ENCODE peak calls at places on chromosome 18, in seven cellular contexts. One of them, this sample, is unnamed.

GRCh38 chr18:74497308-74497640 is 1.1 kb downstream of the CNDP2 start:
- DNase-seq in cardiac muscle cell: no peak
- DNase-seq in spleen: no peak
- DNase-seq in ovary: no peak
- DNase-seq in CD4-positive, CD25-positive, alpha-beta regulatory T cell: peak; percentile 59
- DNase-seq in GM23248: peak; percentile 12
- DNase-seq in heart left ventricle: no peak
- DNase-seq in this sample: no peak

GRCh38 chr18:76380791-76381405 is 114.1 kb downstream of the ZNF516 start:
- DNase-seq in cardiac muscle cell: peak; percentile 57
- DNase-seq in spleen: peak; percentile 69
- DNase-seq in ovary: peak; percentile 61
- DNase-seq in CD4-positive, CD25-positive, alpha-beta regulatory T cell: no peak
- DNase-seq in GM23248: peak; percentile 40
- DNase-seq in heart left ventricle: no peak
- DNase-seq in this sample: no peak

GRCh38 chr18:6747646-6748045 is 18.1 kb downstream of the ARHGAP28 start:
- DNase-seq in cardiac muscle cell: no peak
- DNase-seq in spleen: no peak
- DNase-seq in ovary: no peak
- DNase-seq in CD4-positive, CD25-positive, alpha-beta regulatory T cell: no peak
- DNase-seq in GM23248: peak; percentile 77
- DNase-seq in heart left ventricle: no peak
- DNase-seq in this sample: no peak

GRCh38 chr18:38420611-38421010 is 855.0 kb upstream of the CELF4 start:
- DNase-seq in cardiac muscle cell: no peak
- DNase-seq in spleen: no peak
- DNase-seq in ovary: no peak
- DNase-seq in CD4-positive, CD25-positive, alpha-beta regulatory T cell: no peak
- DNase-seq in GM23248: no peak
- DNase-seq in heart left ventricle: no peak
- DNase-seq in this sample: no peak

GRCh38 chr18:62183578-62184195 is 3.2 kb downstream of the PIGN start:
- DNase-seq in cardiac muscle cell: peak; percentile 60
- DNase-seq in spleen: no peak
- DNase-seq in ovary: no peak
- DNase-seq in CD4-positive, CD25-positive, alpha-beta regulatory T cell: peak; percentile 82
- DNase-seq in GM23248: peak; percentile 67
- DNase-seq in heart left ventricle: no peak
- DNase-seq in this sample: no peak

GRCh38 chr18:63617049-63617995 is 26.7 kb downstream of the SERPINB4 start:
- DNase-seq in cardiac muscle cell: no peak
- DNase-seq in spleen: no peak
- DNase-seq in ovary: no peak
- DNase-seq in CD4-positive, CD25-positive, alpha-beta regulatory T cell: no peak
- DNase-seq in GM23248: no peak
- DNase-seq in heart left ventricle: no peak
- DNase-seq in this sample: no peak

GRCh38 chr18:58117685-58118403 is 73.8 kb downstream of the NEDD4L start:
- DNase-seq in cardiac muscle cell: peak; percentile 15
- DNase-seq in spleen: no peak
- DNase-seq in ovary: peak; percentile 42
- DNase-seq in CD4-positive, CD25-positive, alpha-beta regulatory T cell: no peak
- DNase-seq in GM23248: peak; percentile 76
- DNase-seq in heart left ventricle: no peak
- DNase-seq in this sample: no peak

GRCh38 chr18:58784601-58785137 is 80.0 kb upstream of the ZNF532 start:
- DNase-seq in cardiac muscle cell: no peak
- DNase-seq in spleen: no peak
- DNase-seq in ovary: peak; percentile 24
- DNase-seq in CD4-positive, CD25-positive, alpha-beta regulatory T cell: no peak
- DNase-seq in GM23248: no peak
- DNase-seq in heart left ventricle: peak; percentile 33
- DNase-seq in this sample: no peak

GRCh38 chr18:7370375-7370774 is 139.5 kb downstream of the LRRC30 start:
- DNase-seq in cardiac muscle cell: no peak
- DNase-seq in spleen: no peak
- DNase-seq in ovary: no peak
- DNase-seq in CD4-positive, CD25-positive, alpha-beta regulatory T cell: no peak
- DNase-seq in GM23248: no peak
- DNase-seq in heart left ventricle: peak; percentile 60
- DNase-seq in this sample: no peak

GRCh38 chr18:62525611-62526010 is 2.8 kb downstream of the ZCCHC2 start:
- DNase-seq in cardiac muscle cell: no peak
- DNase-seq in spleen: no peak
- DNase-seq in ovary: no peak
- DNase-seq in CD4-positive, CD25-positive, alpha-beta regulatory T cell: peak; percentile 37
- DNase-seq in GM23248: no peak
- DNase-seq in heart left ventricle: no peak
- DNase-seq in this sample: no peak

GRCh38 chr18:9065864-9066263 is 36.6 kb upstream of the NDUFV2 start:
- DNase-seq in cardiac muscle cell: no peak
- DNase-seq in spleen: no peak
- DNase-seq in ovary: no peak
- DNase-seq in CD4-positive, CD25-positive, alpha-beta regulatory T cell: no peak
- DNase-seq in GM23248: no peak
- DNase-seq in heart left ventricle: no peak
- DNase-seq in this sample: no peak

GRCh38 chr18:52764271-52764670 is 424.3 kb downstream of the DCC start:
- DNase-seq in cardiac muscle cell: no peak
- DNase-seq in spleen: no peak
- DNase-seq in ovary: no peak
- DNase-seq in CD4-positive, CD25-positive, alpha-beta regulatory T cell: no peak
- DNase-seq in GM23248: no peak
- DNase-seq in heart left ventricle: no peak
- DNase-seq in this sample: no peak

DNA sequence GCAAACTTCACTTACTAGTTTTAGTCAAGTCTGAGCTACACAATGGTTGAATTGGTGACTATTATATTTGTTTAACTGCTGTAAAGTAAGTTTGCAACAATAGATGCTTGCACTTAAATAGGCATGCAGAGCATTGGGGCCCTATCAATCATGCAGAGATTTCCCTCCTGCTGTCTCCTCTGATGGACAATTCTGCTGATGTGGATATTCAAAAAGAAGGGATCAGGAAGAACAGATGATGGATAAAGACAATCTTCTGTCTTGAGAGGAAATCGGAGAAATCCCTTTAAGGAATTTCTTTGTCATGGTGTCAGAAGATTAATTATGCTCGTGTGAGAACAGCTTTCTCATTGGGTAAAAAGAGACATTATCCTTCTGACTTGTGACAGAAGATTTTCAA is 89.1 kb downstream of the GREB1L start:
- DNase-seq in cardiac muscle cell: no peak
- DNase-seq in spleen: no peak
- DNase-seq in ovary: no peak
- DNase-seq in CD4-positive, CD25-positive, alpha-beta regulatory T cell: no peak
- DNase-seq in GM23248: no peak
- DNase-seq in heart left ventricle: no peak
- DNase-seq in this sample: no peak
- H3K27ac ChIP-seq in cardiac muscle cell: no peak overlapping the region
- H3K27ac ChIP-seq in spleen: no peak overlapping the region
- H3K27ac ChIP-seq in ovary: no peak overlapping the region
- H3K27ac ChIP-seq in CD4-positive, CD25-positive, alpha-beta regulatory T cell: no peak overlapping the region
- H3K27ac ChIP-seq in GM23248: peak overlapping the region; percentile 38
- H3K27ac ChIP-seq in heart left ventricle: no peak overlapping the region
- H3K27ac ChIP-seq in this sample: no peak overlapping the region

DNA sequence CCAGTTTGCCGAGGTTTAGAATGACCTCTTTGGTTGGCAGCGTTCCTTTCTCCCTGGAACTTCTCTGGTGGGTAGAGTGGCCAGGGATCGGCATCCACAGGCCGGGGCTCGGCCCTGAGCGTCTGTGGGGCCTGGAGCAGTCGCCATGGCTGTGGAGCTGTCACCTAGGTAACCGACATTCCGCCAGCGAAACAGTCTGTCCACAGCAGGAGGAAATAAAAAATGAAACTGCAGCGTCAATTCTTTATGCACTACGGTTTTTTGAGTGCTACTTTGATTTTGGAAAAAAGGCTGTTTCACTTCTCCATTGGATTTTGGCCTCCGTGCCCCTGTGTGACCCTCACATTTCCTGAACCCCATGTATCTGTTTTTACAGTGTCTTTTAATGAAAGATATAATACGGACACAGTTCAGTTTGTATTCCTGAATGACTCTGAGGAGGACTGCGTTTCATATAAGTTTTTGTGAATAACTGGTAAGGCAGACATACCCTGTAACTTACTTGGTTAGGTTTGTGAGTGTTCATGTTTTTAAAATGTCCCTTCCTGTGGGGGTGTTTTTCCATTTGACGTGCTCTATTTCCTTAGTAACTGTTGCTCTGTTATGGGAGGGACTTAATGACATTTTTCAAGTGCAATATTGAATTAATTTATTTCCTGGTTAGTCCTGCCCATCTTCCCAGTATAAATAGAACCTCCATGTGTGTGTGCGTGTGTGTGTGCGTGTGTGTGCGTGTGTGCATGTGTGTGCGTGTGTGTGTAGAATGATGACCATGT is 163.5 kb downstream of the LDLRAD4 start:
- DNase-seq in cardiac muscle cell: peak; percentile 18
- DNase-seq in spleen: no peak
- DNase-seq in ovary: peak; percentile 46
- DNase-seq in CD4-positive, CD25-positive, alpha-beta regulatory T cell: peak; percentile 82
- DNase-seq in GM23248: peak; percentile 78
- DNase-seq in heart left ventricle: peak; percentile 82
- DNase-seq in this sample: peak; percentile 78
- H3K4me3 ChIP-seq in cardiac muscle cell: no peak overlapping the region
- H3K4me3 ChIP-seq in spleen: peak overlapping the region; percentile 18
- H3K4me3 ChIP-seq in ovary: peak overlapping the region; percentile 20
- H3K4me3 ChIP-seq in CD4-positive, CD25-positive, alpha-beta regulatory T cell: peak overlapping the region; percentile 90
- H3K4me3 ChIP-seq in GM23248: peak overlapping the region; percentile 63
- H3K4me3 ChIP-seq in heart left ventricle: peak overlapping the region; percentile 36
- H3K4me3 ChIP-seq in this sample: peak overlapping the region; percentile 41

DNA sequence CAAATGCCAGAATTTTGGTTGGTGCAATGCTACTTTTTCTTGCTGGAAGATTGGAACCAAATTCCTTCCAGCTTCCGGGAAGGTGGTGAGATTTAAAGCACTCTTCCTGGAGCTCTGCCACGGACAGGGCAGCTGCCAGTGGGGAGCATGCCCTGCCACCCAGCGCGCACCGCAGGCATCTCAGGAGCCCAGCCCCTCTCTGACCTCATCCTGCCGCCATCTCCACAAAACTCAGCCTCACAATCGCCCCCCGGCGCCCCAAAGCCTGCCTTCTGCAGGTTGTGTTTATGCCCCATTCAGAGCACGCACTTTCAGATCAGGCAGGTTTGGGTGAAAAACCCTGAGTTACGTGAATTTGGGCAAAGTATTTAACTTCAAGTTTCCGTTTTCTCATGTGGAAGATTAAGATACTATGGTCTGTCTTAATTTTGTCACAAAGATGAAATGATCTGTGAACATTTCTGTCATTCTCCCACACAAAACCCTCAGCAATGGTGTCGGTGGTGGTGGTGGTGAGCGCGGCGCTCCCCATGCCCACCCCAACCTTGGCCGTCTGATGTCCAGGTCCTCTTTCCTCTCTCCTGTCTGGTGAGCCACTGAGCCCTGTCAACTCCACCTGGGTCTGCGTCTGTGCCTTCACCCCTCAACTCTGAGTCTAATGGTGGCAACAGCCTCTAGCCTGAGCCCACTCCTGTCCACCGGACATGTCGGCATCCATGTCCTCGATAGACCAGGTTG is 282.8 kb upstream of the SALL3 start:
- DNase-seq in cardiac muscle cell: no peak
- DNase-seq in spleen: no peak
- DNase-seq in ovary: no peak
- DNase-seq in CD4-positive, CD25-positive, alpha-beta regulatory T cell: no peak
- DNase-seq in GM23248: no peak
- DNase-seq in heart left ventricle: no peak
- DNase-seq in this sample: no peak
- H3K27ac ChIP-seq in cardiac muscle cell: no peak overlapping the region
- H3K27ac ChIP-seq in spleen: no peak overlapping the region
- H3K27ac ChIP-seq in ovary: no peak overlapping the region
- H3K27ac ChIP-seq in CD4-positive, CD25-positive, alpha-beta regulatory T cell: no peak overlapping the region
- H3K27ac ChIP-seq in GM23248: no peak overlapping the region
- H3K27ac ChIP-seq in heart left ventricle: no peak overlapping the region
- H3K27ac ChIP-seq in this sample: no peak overlapping the region

GRCh38 chr18:812123-812672 is at the start of gene YES1:
- DNase-seq in cardiac muscle cell: peak; percentile 92
- DNase-seq in spleen: peak; percentile 92
- DNase-seq in ovary: peak; percentile 80
- DNase-seq in CD4-positive, CD25-positive, alpha-beta regulatory T cell: peak; percentile 71
- DNase-seq in GM23248: peak; percentile 86
- DNase-seq in heart left ventricle: peak; percentile 88
- DNase-seq in this sample: peak; percentile 89
- H3K4me3 ChIP-seq in cardiac muscle cell: peak within 1 kb of the TSS; percentile 98
- H3K4me3 ChIP-seq in spleen: peak within 1 kb of the TSS; percentile 56
- H3K4me3 ChIP-seq in ovary: peak within 1 kb of the TSS; percentile 93
- H3K4me3 ChIP-seq in CD4-positive, CD25-positive, alpha-beta regulatory T cell: peak within 1 kb of the TSS; percentile 91
- H3K4me3 ChIP-seq in GM23248: peak within 1 kb of the TSS; percentile 94
- H3K4me3 ChIP-seq in heart left ventricle: peak within 1 kb of the TSS; percentile 96
- H3K4me3 ChIP-seq in this sample: peak within 1 kb of the TSS; percentile 70

DNA sequence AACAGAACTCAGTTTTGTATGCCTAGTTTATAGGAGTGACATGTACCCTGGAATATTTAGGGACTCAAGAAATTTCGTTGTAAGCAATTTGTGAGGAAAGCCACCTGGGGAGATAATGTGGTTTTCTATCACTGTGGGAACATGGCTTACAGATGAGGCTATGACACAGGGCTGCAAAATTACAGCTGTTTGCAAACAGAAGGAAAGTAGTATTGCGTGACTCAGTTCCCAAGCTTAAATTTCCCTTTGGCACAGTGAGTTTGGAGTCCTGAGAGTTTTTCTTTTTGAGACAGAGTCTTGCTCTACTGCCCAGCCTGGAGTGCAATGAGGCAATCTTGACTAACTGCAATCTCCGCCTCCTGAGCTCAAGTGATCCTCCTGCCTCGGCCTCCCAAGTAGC is 149.8 kb downstream of the MYO5B start:
- DNase-seq in cardiac muscle cell: no peak
- DNase-seq in spleen: no peak
- DNase-seq in ovary: no peak
- DNase-seq in CD4-positive, CD25-positive, alpha-beta regulatory T cell: no peak
- DNase-seq in GM23248: no peak
- DNase-seq in heart left ventricle: no peak
- DNase-seq in this sample: no peak
- H3K27ac ChIP-seq in cardiac muscle cell: no peak overlapping the region
- H3K27ac ChIP-seq in spleen: no peak overlapping the region
- H3K27ac ChIP-seq in ovary: no peak overlapping the region
- H3K27ac ChIP-seq in CD4-positive, CD25-positive, alpha-beta regulatory T cell: no peak overlapping the region
- H3K27ac ChIP-seq in GM23248: no peak overlapping the region
- H3K27ac ChIP-seq in heart left ventricle: no peak overlapping the region
- H3K27ac ChIP-seq in this sample: no peak overlapping the region

DNA sequence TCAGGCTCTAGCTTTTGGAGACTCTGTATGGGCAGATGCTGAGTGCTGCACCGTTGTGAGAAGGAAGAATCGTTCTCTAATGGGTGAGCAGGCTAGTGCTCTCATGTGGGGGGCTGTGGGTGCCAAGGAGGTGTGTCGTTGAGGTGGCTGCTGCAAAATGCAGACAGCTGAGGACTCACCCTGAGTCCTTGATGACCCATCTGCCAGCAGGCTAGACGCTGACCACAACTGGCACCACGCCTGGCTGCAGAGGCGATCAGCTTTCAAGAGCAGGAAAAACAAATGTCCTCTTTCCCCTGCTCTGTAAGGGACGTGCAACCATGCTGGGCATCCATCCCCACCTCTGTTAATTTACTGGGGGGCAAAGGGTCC is 48.2 kb downstream of the HAUS1 start:
- DNase-seq in cardiac muscle cell: no peak
- DNase-seq in spleen: no peak
- DNase-seq in ovary: no peak
- DNase-seq in CD4-positive, CD25-positive, alpha-beta regulatory T cell: no peak
- DNase-seq in GM23248: peak; percentile 94
- DNase-seq in heart left ventricle: peak; percentile 70
- DNase-seq in this sample: no peak
- H3K4me3 ChIP-seq in cardiac muscle cell: no peak overlapping the region
- H3K4me3 ChIP-seq in spleen: no peak overlapping the region
- H3K4me3 ChIP-seq in ovary: no peak overlapping the region
- H3K4me3 ChIP-seq in CD4-positive, CD25-positive, alpha-beta regulatory T cell: no peak overlapping the region
- H3K4me3 ChIP-seq in GM23248: peak overlapping the region; percentile 53
- H3K4me3 ChIP-seq in heart left ventricle: no peak overlapping the region
- H3K4me3 ChIP-seq in this sample: no peak overlapping the region